ENCODE peak calls at places on chromosomes 16 and 17, in four cellular contexts. N, W, B and J are unnamed samples.

GRCh38 chr17:56149266-56150036 is 3.8 kb upstream of the ANKFN1 start:
- DNase-seq in N (no peak), B (no peak), W (no peak), J (no peak)

GRCh38 chr16:66894948-66895696 is 14.8 kb downstream of the PDP2 start:
- DNase-seq in B (no peak), W (peak; percentile 73), N (peak; percentile 6), J (peak; percentile 71)

GRCh38 chr17:37483311-37484039 is 6.2 kb upstream of the DUSP14 start:
- DNase-seq in B (peak; percentile 92), W (no peak), N (no peak), J (peak; percentile 93)

GRCh38 chr16:590165-590874 is 454 bp downstream of the RAB40C start:
- DNase-seq in B (no peak), N (no peak), W (peak; percentile 50), J (peak; percentile 31)

GRCh38 chr16:82627811-82628339 is 1.1 kb downstream of the CDH13 start:
- DNase-seq in N (no peak), W (peak; percentile 50), B (no peak), J (no peak)

GRCh38 chr16:21598676-21599157 is 660 bp upstream of the METTL9 start:
- DNase-seq in B (no peak), W (no peak), N (no peak), J (no peak)

GRCh38 chr16:81586421-81586820 is 141.8 kb downstream of the CMIP start:
- DNase-seq in W (no peak), B (no peak), N (no peak), J (no peak)

GRCh38 chr16:65658339-65659275 is 536.7 kb upstream of the CDH11 start:
- DNase-seq in N (no peak), B (peak; percentile 44), W (no peak), J (peak; percentile 90)

GRCh38 chr17:68431661-68432071 is 25.6 kb downstream of the WIPI1 start:
- DNase-seq in N (no peak), B (no peak), W (no peak), J (peak; percentile 43)

GRCh38 chr17:40515491-40516041 is 14.1 kb upstream of the TNS4 start:
- DNase-seq in N (no peak), B (no peak), W (no peak), J (no peak)

GRCh38 chr17:39217734-39218369 is 7.9 kb downstream of the STAC2 start:
- DNase-seq in B (no peak), W (no peak), N (no peak), J (no peak)

GRCh38 chr16:54783226-54783625 is 147.4 kb upstream of the IRX5 start:
- DNase-seq in W (no peak), B (no peak), N (no peak), J (no peak)

GRCh38 chr17:73949903-73950302 is 253.6 kb upstream of the RPL38 start:
- DNase-seq in N (no peak), W (no peak), B (no peak), J (no peak)

GRCh38 chr17:36849871-36850348 is 87.4 kb upstream of the LHX1 start:
- DNase-seq in W (no peak), N (no peak), B (no peak), J (peak; percentile 62)

GRCh38 chr16:27977966-27978365 is 85.5 kb downstream of the GSG1L start:
- DNase-seq in W (no peak), N (no peak), B (no peak), J (peak; percentile 26)

GRCh38 chr16:89019511-89019910 is 42.5 kb upstream of the CBFA2T3 start:
- DNase-seq in B (no peak), N (no peak), W (no peak), J (no peak)

GRCh38 chr16:27795992-27796614 is 246.2 kb downstream of the KATNIP start:
- DNase-seq in N (no peak), B (no peak), W (peak; percentile 40), J (peak; percentile 28)

GRCh38 chr16:3659200-3659599 is 4.7 kb downstream of the DNASE1 start:
- DNase-seq in W (no peak), N (no peak), B (no peak), J (peak; percentile 37)

GRCh38 chr17:48071654-48072053 is 23.5 kb downstream of the NFE2L1 start:
- DNase-seq in W (no peak), N (no peak), B (no peak), J (peak; percentile 69)

GRCh38 chr16:47046726-47047602 is 73.5 kb upstream of the DNAJA2 start:
- DNase-seq in N (no peak), W (no peak), B (no peak), J (no peak)

GRCh38 chr16:47043200-47043599 is 69.7 kb upstream of the DNAJA2 start:
- DNase-seq in B (no peak), N (no peak), W (no peak), J (no peak)

GRCh38 chr16:47043970-47044684 is 70.7 kb upstream of the DNAJA2 start:
- DNase-seq in B (no peak), N (no peak), W (no peak), J (no peak)

GRCh38 chr16:47045459-47045858 is 72.0 kb upstream of the DNAJA2 start:
- DNase-seq in N (no peak), W (no peak), B (no peak), J (no peak)

DNA sequence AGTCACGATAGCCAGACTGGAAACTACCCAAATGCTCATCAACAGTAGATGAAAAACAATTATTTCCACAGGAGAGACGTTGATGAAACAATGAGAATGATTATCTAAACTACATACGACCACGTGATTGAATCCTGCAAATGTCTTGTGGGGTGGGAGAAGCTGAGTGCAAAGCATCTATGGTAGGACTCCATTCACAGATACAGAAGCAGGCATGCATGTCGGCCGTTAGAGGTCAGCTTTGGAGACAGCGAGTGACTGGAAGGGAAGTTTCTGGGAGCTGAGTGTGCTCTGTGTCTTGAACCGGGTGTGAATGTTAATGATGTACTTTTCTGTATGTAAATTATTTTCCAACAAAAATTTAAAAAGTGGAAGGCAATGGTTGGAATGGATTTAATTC is 71.5 kb upstream of the DNAJA2 start:
- DNase-seq in W (no peak), N (no peak), B (no peak), J (peak; percentile 7)
- TF ChIP-seq CTCF in W (no peak), N (no peak), B (no peak), J (no peak)

GRCh38 chr16:22694887-22695382 is 119.0 kb upstream of the HS3ST2 start:
- DNase-seq in B (peak; percentile 61), W (no peak), N (no peak), J (peak; percentile 93)
- H3K4me3 ChIP-seq in B (no peak overlapping the region), W (no peak overlapping the region), N (no peak overlapping the region), J (no peak overlapping the region)

GRCh38 chr17:45813051-45813731 is 29.1 kb downstream of the CRHR1 start:
- DNase-seq in N (no peak), B (no peak), W (no peak), J (no peak)
- TF ChIP-seq CTCF in N (no peak), B (peak; percentile 29), W (no peak), J (no peak)

DNA sequence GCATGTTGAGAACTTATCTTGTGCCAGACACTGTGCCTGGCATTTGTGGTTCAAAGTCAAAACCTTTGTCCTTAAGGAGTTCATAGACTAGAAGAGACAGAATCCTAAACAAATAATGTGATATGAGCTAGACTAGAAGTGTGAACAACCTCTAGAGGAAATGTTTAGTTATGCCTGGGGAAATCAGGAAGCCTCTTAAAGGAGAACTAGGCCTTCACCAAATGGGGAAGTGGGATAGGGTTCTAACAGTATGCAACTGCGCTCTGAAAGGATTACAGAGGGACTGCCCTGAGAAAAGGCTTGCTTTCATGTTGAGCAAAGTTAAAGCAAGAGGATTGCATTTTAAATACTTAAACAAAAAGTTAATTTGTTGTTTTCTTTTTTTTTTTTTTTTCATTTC is 4.9 kb downstream of the RUNDC1 start:
- DNase-seq in B (no peak), N (no peak), W (no peak), J (no peak)
- H3K4me3 ChIP-seq in B (no peak overlapping the region), N (no peak overlapping the region), W (no peak overlapping the region), J (no peak overlapping the region)

GRCh38 chr17:61314368-61315078 is 85.1 kb upstream of the TBX2 start:
- DNase-seq in B (no peak), N (no peak), W (peak; percentile 58), J (peak; percentile 87)
- TF ChIP-seq CTCF in B (peak; percentile 50), N (peak; percentile 18), W (no peak), J (peak; percentile 40)

DNA sequence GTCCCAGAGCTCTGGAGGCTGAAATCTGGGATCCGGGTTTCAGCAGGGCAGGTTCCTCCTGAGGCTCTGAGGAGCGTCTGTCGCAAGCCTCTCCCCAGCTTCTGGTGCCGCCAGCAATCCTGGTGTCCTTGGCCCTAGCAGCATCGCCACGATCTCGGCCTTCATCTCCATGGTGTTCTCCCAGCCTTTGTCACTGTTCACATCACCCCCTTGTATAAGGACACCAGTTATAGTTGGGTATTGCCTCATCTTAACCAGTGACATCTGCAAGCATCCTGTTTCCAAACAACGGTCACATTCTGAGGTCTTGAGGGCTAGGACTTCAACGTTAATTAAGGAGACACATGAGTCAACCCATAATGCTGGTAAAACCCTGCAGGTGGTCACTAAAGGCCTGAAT is 2.8 kb upstream of the PPP1R27 start:
- DNase-seq in W (no peak), B (no peak), N (no peak), J (peak; percentile 44)
- H3K4me3 ChIP-seq in W (no peak overlapping the region), B (no peak overlapping the region), N (no peak overlapping the region), J (no peak overlapping the region)

GRCh38 chr16:57301126-57301817 is 16.8 kb upstream of the PLLP start:
- DNase-seq in W (no peak), B (no peak), N (no peak), J (peak; percentile 36)

GRCh38 chr16:57299009-57299718 is 14.7 kb upstream of the PLLP start:
- DNase-seq in B (peak; percentile 20), N (no peak), W (peak; percentile 40), J (peak; percentile 78)

GRCh38 chr16:57300387-57301125 is 16.1 kb upstream of the PLLP start:
- DNase-seq in W (peak; percentile 99), B (peak; percentile 99), N (peak; percentile 92), J (peak; percentile 98)

GRCh38 chr16:57297856-57298255 is 13.4 kb upstream of the PLLP start:
- DNase-seq in W (no peak), N (no peak), B (no peak), J (no peak)

DNA sequence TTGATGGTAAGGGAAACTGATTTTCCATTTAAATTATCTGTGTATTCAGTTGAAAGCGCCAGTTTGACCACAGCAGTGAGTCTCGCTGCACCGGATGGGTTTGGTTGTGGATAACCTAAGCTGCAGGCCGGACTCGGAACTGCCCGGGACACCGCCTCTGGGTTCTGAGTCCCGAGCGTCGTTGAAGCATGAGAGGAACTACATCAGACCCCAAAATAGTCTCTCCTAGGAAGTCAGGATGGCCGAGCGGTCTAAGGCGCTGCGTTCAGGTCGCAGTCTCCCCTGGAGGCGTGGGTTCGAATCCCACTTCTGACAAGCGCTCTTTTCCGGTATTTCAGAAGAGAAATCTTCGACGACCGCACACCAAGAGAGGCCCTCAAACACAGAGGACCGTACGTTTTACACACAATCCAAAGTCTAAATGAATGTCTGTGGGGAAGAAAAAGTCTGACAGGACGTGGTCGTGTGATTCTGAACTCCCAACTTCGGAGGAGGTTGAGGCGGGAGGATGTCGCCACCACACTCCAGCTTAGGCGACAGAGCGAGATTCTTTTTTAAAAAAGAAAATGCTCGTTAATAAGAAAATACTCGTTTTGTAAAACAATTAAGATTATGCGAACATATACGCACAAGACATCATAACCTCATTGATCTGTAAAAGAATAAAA is 15.4 kb upstream of the PLLP start:
- DNase-seq in B (peak; percentile 93), N (peak; percentile 29), W (peak; percentile 83), J (peak; percentile 97)
- TF ChIP-seq CTCF in B (no peak), N (no peak), W (peak; percentile 52), J (no peak)